ENCODE peak calls at places on chromosomes 3 and 15, in seven cellular contexts. Z is PC-3; A is lung; F is CD8-positive, alpha-beta T cell; L is pancreas; O is Peyer's patch; W is spleen. P is an unnamed sample.

GRCh38 chr15:75916978-75917377 is 13.3 kb downstream of the FBXO22 start:
- DNase-seq in Z (no peak), A (no peak), F (no peak), L (no peak), O (no peak), W (no peak), P (no peak)

GRCh38 chr3:49397470-49397869 is 14.3 kb downstream of the RHOA start:
- DNase-seq in Z (no peak), A (no peak), F (no peak), L (no peak), O (no peak), W (no peak), P (no peak)

GRCh38 chr3:170355738-170356595 is 1.5 kb upstream of the SKIL start:
- DNase-seq in Z (no peak), A (peak; percentile 33), F (no peak), L (peak; percentile 42), O (peak; percentile 51), W (peak; percentile 83), P (peak; percentile 40)

GRCh38 chr3:3157484-3157883 is 22.0 kb downstream of the CRBN start:
- DNase-seq in Z (no peak), A (no peak), F (no peak), L (no peak), O (no peak), W (no peak), P (no peak)

GRCh38 chr15:72342385-72342784 is 22.4 kb upstream of the CELF6 start:
- DNase-seq in Z (peak; percentile 70), A (no peak), F (peak; percentile 63), L (no peak), O (no peak), W (no peak), P (peak; percentile 38)

GRCh38 chr15:83612226-83612625 is 41.7 kb upstream of the ADAMTSL3 start:
- DNase-seq in Z (peak; percentile 3), A (no peak), F (no peak), L (no peak), O (no peak), W (no peak), P (no peak)

GRCh38 chr3:67090472-67090871 is 92.4 kb downstream of the KBTBD8 start:
- DNase-seq in Z (peak; percentile 8), A (no peak), F (no peak), L (no peak), O (no peak), W (no peak), P (no peak)

GRCh38 chr3:148226246-148226645 is 471.5 kb upstream of the AGTR1 start:
- DNase-seq in Z (peak; percentile 11), A (no peak), F (no peak), L (no peak), O (no peak), W (no peak), P (no peak)

GRCh38 chr3:172394692-172395091 is 53.6 kb downstream of the GHSR start:
- DNase-seq in Z (no peak), A (no peak), F (no peak), L (no peak), O (no peak), W (no peak), P (no peak)

GRCh38 chr3:107976204-107976775 is 114.5 kb downstream of the CD47 start:
- DNase-seq in Z (no peak), A (no peak), F (no peak), L (no peak), O (no peak), W (no peak), P (no peak)

GRCh38 chr3:79183496-79183895 is 584.3 kb downstream of the ROBO1 start:
- DNase-seq in Z (no peak), A (no peak), F (no peak), L (no peak), O (no peak), W (no peak), P (no peak)

GRCh38 chr3:79184226-79184625 is 583.6 kb downstream of the ROBO1 start:
- DNase-seq in Z (no peak), A (no peak), F (no peak), L (no peak), O (no peak), W (no peak), P (no peak)

GRCh38 chr3:79175870-79176269 is 591.9 kb downstream of the ROBO1 start:
- DNase-seq in Z (no peak), A (no peak), F (no peak), L (no peak), O (no peak), W (no peak), P (no peak)

GRCh38 chr3:79178471-79178870 is 589.3 kb downstream of the ROBO1 start:
- DNase-seq in Z (no peak), A (no peak), F (no peak), L (no peak), O (no peak), W (no peak), P (no peak)
- H3K27ac ChIP-seq in Z (no peak overlapping the region), A (no peak overlapping the region), F (no peak overlapping the region), L (no peak overlapping the region), O (no peak overlapping the region), W (no peak overlapping the region), P (no peak overlapping the region)

GRCh38 chr3:10467204-10467603 is 38.2 kb downstream of the ATP2B2 start:
- DNase-seq in Z (no peak), A (no peak), F (no peak), L (no peak), O (no peak), W (peak; percentile 46), P (no peak)
- H3K27me3 ChIP-seq in Z (peaks cover 37% of the 10 kb centered on the region), A (no peaks in the 10 kb centered on the region), F (no peaks in the 10 kb centered on the region), L (no peaks in the 10 kb centered on the region), O (no peaks in the 10 kb centered on the region), W (peaks cover 5% of the 10 kb centered on the region), P (peaks cover 3% of the 10 kb centered on the region)

GRCh38 chr15:90076716-90077115 is 25.6 kb downstream of the IDH2 start:
- DNase-seq in Z (no peak), A (no peak), F (no peak), L (no peak), O (no peak), W (no peak), P (no peak)
- H3K27ac ChIP-seq in Z (no peak overlapping the region), A (no peak overlapping the region), F (no peak overlapping the region), L (no peak overlapping the region), O (no peak overlapping the region), W (no peak overlapping the region), P (no peak overlapping the region)

DNA sequence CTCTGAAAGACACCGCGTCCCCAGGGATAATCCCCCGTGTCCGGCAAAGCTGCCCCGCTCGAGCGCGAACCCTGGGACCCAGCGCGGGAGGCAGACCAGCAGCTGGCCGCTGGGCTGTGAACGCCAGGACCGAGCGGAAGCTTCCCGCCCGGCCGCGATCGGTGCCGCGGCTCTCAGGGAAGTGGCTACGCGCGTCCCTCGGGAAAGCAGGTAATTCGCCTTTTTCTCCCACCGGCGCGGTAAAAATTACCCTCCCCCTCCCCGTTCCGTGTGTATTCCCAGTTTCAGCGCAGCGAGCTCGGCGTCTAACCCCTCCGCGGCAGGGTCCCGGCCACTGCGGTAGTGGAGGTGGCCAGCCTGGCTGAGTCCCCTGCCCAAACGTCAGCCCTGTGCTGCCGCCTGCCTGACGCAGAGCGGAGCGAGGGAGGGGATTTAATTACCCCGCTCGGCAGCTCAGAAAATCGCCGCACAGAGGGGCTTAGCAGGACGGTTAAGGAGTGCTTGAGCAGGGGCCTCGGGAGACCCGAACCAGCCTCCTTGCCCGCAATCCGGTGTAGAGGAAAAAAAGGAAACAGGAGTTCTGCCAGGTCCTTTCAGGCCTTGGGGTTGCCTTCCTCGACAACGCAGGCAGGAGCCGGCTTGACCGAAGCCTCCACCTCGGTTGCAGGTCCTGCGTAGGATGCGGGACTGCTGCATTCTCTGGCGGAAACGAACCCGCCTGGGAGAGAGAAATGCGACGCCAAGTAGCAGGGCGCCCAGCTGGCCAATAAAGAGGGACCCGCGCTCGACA is 2.9 kb downstream of the GATA2 start:
- DNase-seq in Z (peak; percentile 65), A (no peak), F (no peak), L (peak; percentile 60), O (peak; percentile 53), W (peak; percentile 81), P (no peak)
- H3K27me3 ChIP-seq in Z (no peaks in the 10 kb centered on the region), A (no peaks in the 10 kb centered on the region), F (peaks cover 74% of the 10 kb centered on the region), L (no peaks in the 10 kb centered on the region), O (peaks cover 87% of the 10 kb centered on the region), W (peaks cover 73% of the 10 kb centered on the region), P (peaks cover 45% of the 10 kb centered on the region)

GRCh38 chr15:85397151-85397550 is 16.7 kb downstream of the AKAP13 start:
- DNase-seq in Z (peak; percentile 49), A (no peak), F (no peak), L (no peak), O (no peak), W (no peak), P (no peak)

GRCh38 chr15:85389774-85390173 is 9.4 kb downstream of the AKAP13 start:
- DNase-seq in Z (no peak), A (no peak), F (no peak), L (no peak), O (no peak), W (no peak), P (no peak)

GRCh38 chr15:85394552-85395333 is 14.3 kb downstream of the AKAP13 start:
- DNase-seq in Z (peak; percentile 46), A (no peak), F (no peak), L (no peak), O (no peak), W (no peak), P (no peak)

GRCh38 chr15:85396554-85396953 is 16.2 kb downstream of the AKAP13 start:
- DNase-seq in Z (no peak), A (no peak), F (no peak), L (no peak), O (no peak), W (no peak), P (no peak)

GRCh38 chr15:85393206-85393605 is 12.8 kb downstream of the AKAP13 start:
- DNase-seq in Z (no peak), A (no peak), F (no peak), L (no peak), O (no peak), W (no peak), P (no peak)
- H3K27ac ChIP-seq in Z (no peak overlapping the region), A (no peak overlapping the region), F (no peak overlapping the region), L (no peak overlapping the region), O (no peak overlapping the region), W (no peak overlapping the region), P (no peak overlapping the region)